ENCODE peak calls at places on chromosomes 7 and 10, in four cellular contexts. One of them, this sample, is unnamed.

GRCh38 chr10:115657161-115657850 is 564.1 kb downstream of the ATRNL1 start:
- DNase-seq in SK-N-SH: no peak
- DNase-seq in K562: no peak
- DNase-seq in GM12878: no peak
- DNase-seq in this sample: no peak

GRCh38 chr7:10908600-10908999 is 65.1 kb upstream of the PHF14 start:
- DNase-seq in GM12878: no peak
- DNase-seq in SK-N-SH: no peak
- DNase-seq in K562: no peak
- DNase-seq in this sample: peak

GRCh38 chr10:123157210-123157609 is 3.0 kb downstream of the BUB3 start:
- DNase-seq in SK-N-SH: no peak
- DNase-seq in GM12878: no peak
- DNase-seq in K562: no peak
- DNase-seq in this sample: no peak

GRCh38 chr7:155839461-155839860 is 27.2 kb upstream of the SHH start:
- DNase-seq in GM12878: no peak
- DNase-seq in K562: no peak
- DNase-seq in SK-N-SH: no peak
- DNase-seq in this sample: no peak

GRCh38 chr10:69810998-69811397 is 9.3 kb downstream of the COL13A1 start:
- DNase-seq in K562: no peak
- DNase-seq in GM12878: no peak
- DNase-seq in SK-N-SH: no peak
- DNase-seq in this sample: no peak

GRCh38 chr7:45922810-45923209 is 1.7 kb upstream of the IGFBP3 start:
- DNase-seq in GM12878: no peak
- DNase-seq in SK-N-SH: no peak
- DNase-seq in K562: no peak
- DNase-seq in this sample: peak

GRCh38 chr7:138865843-138866242 is 67.8 kb upstream of the ATP6V0A4 start:
- DNase-seq in SK-N-SH: no peak
- DNase-seq in GM12878: peak
- DNase-seq in K562: peak
- DNase-seq in this sample: no peak

GRCh38 chr7:5467645-5468044 is 44.0 kb upstream of the TNRC18 start:
- DNase-seq in GM12878: no peak
- DNase-seq in K562: no peak
- DNase-seq in SK-N-SH: no peak
- DNase-seq in this sample: no peak

GRCh38 chr7:156764016-156764669 is 123.6 kb downstream of the RNF32 start:
- DNase-seq in GM12878: no peak
- DNase-seq in K562: peak
- DNase-seq in SK-N-SH: peak
- DNase-seq in this sample: peak

GRCh38 chr7:17622443-17622842 is 317.9 kb downstream of the SNX13 start:
- DNase-seq in GM12878: no peak
- DNase-seq in K562: no peak
- DNase-seq in SK-N-SH: no peak
- DNase-seq in this sample: no peak

GRCh38 chr10:98013776-98014175 is 16.6 kb downstream of the CRTAC1 start:
- DNase-seq in SK-N-SH: no peak
- DNase-seq in K562: no peak
- DNase-seq in GM12878: no peak
- DNase-seq in this sample: no peak

GRCh38 chr10:34967411-34967880 is 122.7 kb downstream of the CUL2 start:
- DNase-seq in K562: no peak
- DNase-seq in SK-N-SH: no peak
- DNase-seq in GM12878: no peak
- DNase-seq in this sample: no peak

GRCh38 chr7:15647309-15647708 is 39.2 kb downstream of the MEOX2 start:
- DNase-seq in K562: no peak
- DNase-seq in GM12878: no peak
- DNase-seq in SK-N-SH: no peak
- DNase-seq in this sample: no peak

GRCh38 chr10:43122096-43122495 is 16.1 kb upstream of the CSGALNACT2 start:
- DNase-seq in K562: no peak
- DNase-seq in SK-N-SH: no peak
- DNase-seq in GM12878: no peak
- DNase-seq in this sample: no peak

GRCh38 chr7:140079121-140079536 is 16.4 kb upstream of the PARP12 start:
- DNase-seq in K562: peak
- DNase-seq in SK-N-SH: peak
- DNase-seq in GM12878: no peak
- DNase-seq in this sample: peak

GRCh38 chr10:110376021-110376773 is 71.5 kb upstream of the SMNDC1 start:
- DNase-seq in GM12878: no peak
- DNase-seq in K562: peak
- DNase-seq in SK-N-SH: no peak
- DNase-seq in this sample: no peak

GRCh38 chr10:96625173-96625572 is 38.4 kb upstream of the TM9SF3 start:
- DNase-seq in K562: no peak
- DNase-seq in GM12878: no peak
- DNase-seq in SK-N-SH: no peak
- DNase-seq in this sample: no peak

GRCh38 chr10:53115660-53116059 is 343.1 kb upstream of the MBL2 start:
- DNase-seq in GM12878: no peak
- DNase-seq in K562: no peak
- DNase-seq in SK-N-SH: no peak
- DNase-seq in this sample: no peak

GRCh38 chr10:51301644-51302043 is 227.4 kb downstream of the PRKG1 start:
- DNase-seq in K562: no peak
- DNase-seq in GM12878: no peak
- DNase-seq in SK-N-SH: no peak
- DNase-seq in this sample: no peak

GRCh38 chr10:59942556-59942955 is 36.2 kb upstream of the CCDC6 start:
- DNase-seq in K562: no peak
- DNase-seq in GM12878: no peak
- DNase-seq in SK-N-SH: no peak
- DNase-seq in this sample: no peak

GRCh38 chr10:75122505-75122904 is 11.0 kb downstream of the SAMD8 start:
- DNase-seq in GM12878: no peak
- DNase-seq in SK-N-SH: no peak
- DNase-seq in K562: no peak
- DNase-seq in this sample: no peak

GRCh38 chr10:42576338-42576737 is 62.0 kb downstream of the ZNF33B start:
- DNase-seq in GM12878: no peak
- DNase-seq in K562: no peak
- DNase-seq in SK-N-SH: no peak
- DNase-seq in this sample: no peak

GRCh38 chr7:93119191-93119905 is 1.6 kb upstream of the SAMD9 start:
- DNase-seq in K562: no peak
- DNase-seq in SK-N-SH: no peak
- DNase-seq in GM12878: no peak
- DNase-seq in this sample: no peak

GRCh38 chr7:6246257-6246917 is 26.0 kb downstream of the CYTH3 start:
- DNase-seq in GM12878: no peak
- DNase-seq in SK-N-SH: no peak
- DNase-seq in K562: no peak
- DNase-seq in this sample: no peak

GRCh38 chr10:3682745-3683144 is 102.3 kb downstream of the KLF6 start:
- DNase-seq in K562: no peak
- DNase-seq in SK-N-SH: no peak
- DNase-seq in GM12878: no peak
- DNase-seq in this sample: no peak

GRCh38 chr10:13893926-13894325 is 307.2 kb downstream of the PRPF18 start:
- DNase-seq in SK-N-SH: peak
- DNase-seq in GM12878: no peak
- DNase-seq in K562: no peak
- DNase-seq in this sample: no peak

GRCh38 chr10:79241990-79242619 is 105.2 kb upstream of the PPIF start:
- DNase-seq in K562: peak
- DNase-seq in GM12878: no peak
- DNase-seq in SK-N-SH: peak
- DNase-seq in this sample: no peak

GRCh38 chr7:5779108-5779507 is 2.4 kb downstream of the RNF216 start:
- DNase-seq in GM12878: no peak
- DNase-seq in K562: no peak
- DNase-seq in SK-N-SH: no peak
- DNase-seq in this sample: no peak

GRCh38 chr10:35416628-35417625 is 80.6 kb downstream of the CCNY start:
- DNase-seq in K562: no peak
- DNase-seq in SK-N-SH: no peak
- DNase-seq in GM12878: no peak
- DNase-seq in this sample: no peak

GRCh38 chr10:89773081-89773480 is 71.7 kb downstream of the KIF20B start:
- DNase-seq in GM12878: no peak
- DNase-seq in K562: no peak
- DNase-seq in SK-N-SH: no peak
- DNase-seq in this sample: no peak

GRCh38 chr10:107430446-107430845 is 265.9 kb upstream of the SORCS1 start:
- DNase-seq in GM12878: no peak
- DNase-seq in K562: no peak
- DNase-seq in SK-N-SH: no peak
- DNase-seq in this sample: no peak

GRCh38 chr10:123156091-123156490 is 1.9 kb downstream of the BUB3 start:
- DNase-seq in GM12878: no peak
- DNase-seq in SK-N-SH: no peak
- DNase-seq in K562: no peak
- DNase-seq in this sample: no peak

GRCh38 chr10:47340613-47341170 is 7.5 kb upstream of the RBP3 start:
- DNase-seq in SK-N-SH: peak
- DNase-seq in K562: peak
- DNase-seq in GM12878: peak
- DNase-seq in this sample: peak

GRCh38 chr7:99693427-99694200 is 13.8 kb upstream of the CYP3A5 start:
- DNase-seq in GM12878: no peak
- DNase-seq in K562: peak
- DNase-seq in SK-N-SH: no peak
- DNase-seq in this sample: no peak

GRCh38 chr10:18409599-18410397 is 241.6 kb downstream of the NSUN6 start:
- DNase-seq in K562: no peak
- DNase-seq in GM12878: no peak
- DNase-seq in SK-N-SH: no peak
- DNase-seq in this sample: no peak

GRCh38 chr10:21317902-21318301 is 207.6 kb downstream of the SKIDA1 start:
- DNase-seq in K562: no peak
- DNase-seq in GM12878: no peak
- DNase-seq in SK-N-SH: no peak
- DNase-seq in this sample: no peak

GRCh38 chr10:88702848-88703597 is 3.0 kb upstream of the LIPK start:
- DNase-seq in K562: no peak
- DNase-seq in GM12878: no peak
- DNase-seq in SK-N-SH: no peak
- DNase-seq in this sample: peak

GRCh38 chr10:91604936-91605534 is 27.8 kb downstream of the PPP1R3C start:
- DNase-seq in GM12878: no peak
- DNase-seq in K562: no peak
- DNase-seq in SK-N-SH: no peak
- DNase-seq in this sample: peak

DNA sequence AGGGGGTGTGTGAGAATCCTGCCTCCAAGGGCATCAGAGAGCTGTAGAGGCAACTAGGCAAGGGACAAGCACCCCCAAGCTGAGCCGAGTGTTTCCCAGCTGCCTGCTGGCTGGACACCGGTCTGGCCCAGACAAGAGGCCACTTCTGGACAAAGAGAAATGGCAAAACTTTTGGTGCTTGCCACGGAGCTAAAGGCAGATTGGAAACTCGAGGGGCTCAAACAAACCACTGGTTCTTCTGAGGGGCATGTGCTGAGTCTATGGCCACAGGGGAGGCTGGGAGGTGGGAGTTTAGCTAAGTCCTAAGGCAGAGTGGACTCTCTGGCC is 66.5 kb upstream of the INPP5A start:
- DNase-seq in K562: no peak
- DNase-seq in GM12878: no peak
- DNase-seq in SK-N-SH: no peak
- DNase-seq in this sample: no peak
- H3K27ac ChIP-seq in K562: no peak
- H3K27ac ChIP-seq in GM12878: no peak
- H3K27ac ChIP-seq in SK-N-SH: no peak
- H3K27ac ChIP-seq in this sample: no peak

GRCh38 chr7:22578048-22578770 is 78.2 kb upstream of the STEAP1B start:
- DNase-seq in SK-N-SH: no peak
- DNase-seq in K562: no peak
- DNase-seq in GM12878: no peak
- DNase-seq in this sample: no peak
- TF ChIP-seq MAX in SK-N-SH: no peak
- TF ChIP-seq MAX in K562: no peak
- TF ChIP-seq MAX in GM12878: no peak
- TF ChIP-seq MAX in this sample: no peak

DNA sequence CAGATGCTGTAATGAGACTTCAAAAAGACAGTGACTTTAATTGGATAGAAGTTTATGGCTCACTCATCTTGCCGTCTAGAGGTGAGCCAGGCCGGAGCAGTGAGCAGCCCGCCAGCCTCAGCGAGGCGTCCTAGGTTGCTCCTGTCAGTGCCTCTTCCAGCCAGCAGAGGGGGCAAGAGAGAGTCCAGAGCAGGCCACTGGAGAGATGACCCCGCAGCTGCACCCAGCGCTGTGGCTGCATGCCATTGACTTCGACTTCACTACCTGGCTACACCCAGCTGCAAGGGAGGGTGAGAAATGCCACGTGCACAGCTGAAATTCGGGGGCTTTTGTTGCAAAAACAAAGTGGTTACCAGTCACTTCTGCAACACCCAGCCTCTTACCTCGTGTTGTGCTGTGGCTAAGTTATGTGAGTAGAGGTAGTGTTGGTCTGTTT is 26.5 kb downstream of the NUB1 start:
- DNase-seq in K562: peak
- DNase-seq in GM12878: no peak
- DNase-seq in SK-N-SH: peak
- DNase-seq in this sample: peak
- TF ChIP-seq RCOR1 in K562: no peak
- TF ChIP-seq RCOR1 in GM12878: no peak
- TF ChIP-seq RCOR1 in SK-N-SH: peak
- TF ChIP-seq RCOR1 in this sample: no peak

GRCh38 chr7:122984021-122984420 is 11.5 kb downstream of the TAS2R16 start:
- DNase-seq in K562: no peak
- DNase-seq in SK-N-SH: no peak
- DNase-seq in GM12878: no peak
- DNase-seq in this sample: no peak
- H3K27ac ChIP-seq in K562: no peak
- H3K27ac ChIP-seq in SK-N-SH: no peak
- H3K27ac ChIP-seq in GM12878: no peak
- H3K27ac ChIP-seq in this sample: no peak

GRCh38 chr7:128874140-128875031 is 11.7 kb downstream of the ATP6V1F start:
- DNase-seq in SK-N-SH: no peak
- DNase-seq in GM12878: no peak
- DNase-seq in K562: peak
- DNase-seq in this sample: no peak
- TF ChIP-seq MAX in SK-N-SH: no peak
- TF ChIP-seq MAX in GM12878: no peak
- TF ChIP-seq MAX in K562: no peak
- TF ChIP-seq MAX in this sample: no peak

DNA sequence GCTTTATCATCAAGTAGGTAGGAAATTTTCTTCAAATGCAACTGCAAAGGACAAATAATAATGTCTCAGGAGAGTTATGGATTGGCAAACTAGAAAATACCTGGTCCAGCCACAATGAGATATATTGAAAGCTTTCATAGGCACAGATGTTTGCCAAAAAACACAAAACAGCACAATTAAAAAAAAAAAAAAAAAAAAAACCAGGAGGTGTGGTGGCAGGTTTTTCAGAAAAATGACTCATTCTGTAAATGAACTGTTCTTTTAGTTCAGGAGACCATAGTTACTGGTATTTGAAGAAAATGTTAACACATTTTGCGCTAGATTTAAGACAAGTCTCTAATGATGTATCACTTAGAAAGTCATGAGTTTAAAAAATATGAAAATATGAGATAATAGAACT is 55.0 kb upstream of the JCAD start:
- DNase-seq in SK-N-SH: no peak
- DNase-seq in GM12878: no peak
- DNase-seq in K562: no peak
- DNase-seq in this sample: no peak
- TF ChIP-seq RCOR1 in SK-N-SH: no peak
- TF ChIP-seq RCOR1 in GM12878: no peak
- TF ChIP-seq RCOR1 in K562: no peak
- TF ChIP-seq RCOR1 in this sample: no peak